ENCODE peak calls at places on chromosomes 6 and 20, in seven cellular contexts. O is kidney epithelial cell, Q is Ammon's horn, V is T-helper 2 cell, I is pons, N is omental fat pad, Y is dermis microvascular lymphatic vessel endothelial cell. R is an unnamed sample.

GRCh38 chr6:35415065-35415880 is 36.9 kb upstream of the FANCE start:
- DNase-seq in O (no peak), Q (peak; percentile 94), V (no peak), I (peak; percentile 97), N (no peak), Y (peak; percentile 60), R (no peak)

GRCh38 chr6:85463621-85464259 is 13.9 kb downstream of the NT5E start:
- DNase-seq in O (no peak), Q (no peak), V (no peak), I (no peak), N (no peak), Y (no peak), R (no peak)

GRCh38 chr6:154106251-154106650 is 67.2 kb downstream of the OPRM1 start:
- DNase-seq in O (no peak), Q (no peak), V (no peak), I (no peak), N (no peak), Y (no peak), R (no peak)

GRCh38 chr6:79672631-79673065 is 41.5 kb downstream of the SH3BGRL2 start:
- DNase-seq in O (no peak), Q (no peak), V (no peak), I (no peak), N (no peak), Y (no peak), R (no peak)

GRCh38 chr6:121183742-121184141 is 150.5 kb downstream of the TBC1D32 start:
- DNase-seq in O (no peak), Q (no peak), V (no peak), I (no peak), N (no peak), Y (no peak), R (no peak)

GRCh38 chr6:150588862-150589499 is 10.7 kb upstream of the PLEKHG1 start:
- DNase-seq in O (no peak), Q (no peak), V (no peak), I (no peak), N (no peak), Y (no peak), R (no peak)

GRCh38 chr6:36874443-36875249 is at the start of gene PPIL1:
- DNase-seq in O (peak; percentile 55), Q (peak; percentile 90), V (peak; percentile 83), I (peak; percentile 90), N (peak; percentile 73), Y (peak; percentile 83), R (peak; percentile 94)

GRCh38 chr6:72984981-72985665 is 240.2 kb downstream of the KHDC1L start:
- DNase-seq in O (no peak), Q (no peak), V (no peak), I (no peak), N (no peak), Y (no peak), R (no peak)

GRCh38 chr20:3751284-3751663 is 16.3 kb downstream of the ADISSP start:
- DNase-seq in O (no peak), Q (no peak), V (no peak), I (no peak), N (no peak), Y (no peak), R (no peak)

GRCh38 chr6:126377594-126378153 is 37.8 kb downstream of the CENPW start:
- DNase-seq in O (no peak), Q (no peak), V (no peak), I (no peak), N (no peak), Y (no peak), R (no peak)

GRCh38 chr20:35306931-35307517 is 14.8 kb upstream of the FAM83C start:
- DNase-seq in O (no peak), Q (peak; percentile 53), V (no peak), I (peak; percentile 40), N (no peak), Y (peak; percentile 31), R (peak; percentile 65)